ENCODE peak calls at places on chromosome 1, in seven cellular contexts. M, Q, Z, H, N, X and C are unnamed samples.
A peak's percentile ranks its signal among the peaks of the same experiment; 100 is the strongest.

GRCh38 chr1:110291241-110292030 is 47.7 kb upstream of the RBM15 start:
- DNase-seq in Q (no peak), N (no peak), X (no peak), Z (no peak), H (no peak), M (no peak), C (no peak)

GRCh38 chr1:78075621-78076020 is 29.9 kb downstream of the GIPC2 start:
- DNase-seq in Z (no peak), Q (peak; percentile 37), N (no peak), M (peak; percentile 73), X (no peak), H (no peak), C (no peak)

GRCh38 chr1:245380790-245381535 is 226.2 kb downstream of the KIF26B start:
- DNase-seq in Q (peak; percentile 38), N (no peak), M (no peak), Z (peak; percentile 42), X (no peak), H (no peak), C (no peak)

GRCh38 chr1:55311057-55311631 is 96.0 kb upstream of the USP24 start:
- DNase-seq in H (no peak), X (peak; percentile 57), Q (peak; percentile 72), M (peak; percentile 73), Z (no peak), N (no peak), C (no peak)

GRCh38 chr1:248611883-248612282 is 14.4 kb upstream of the OR2T10 start:
- DNase-seq in Q (no peak), Z (no peak), M (no peak), H (no peak), X (no peak), N (no peak), C (no peak)

GRCh38 chr1:41122851-41123518 is 101.5 kb upstream of the SLFNL1 start:
- DNase-seq in H (no peak), Q (peak; percentile 72), X (peak; percentile 92), Z (peak; percentile 15), M (peak; percentile 93), N (no peak), C (peak; percentile 60)

GRCh38 chr1:36383240-36383639 is 2.5 kb downstream of the STK40 start:
- DNase-seq in X (no peak), H (no peak), M (no peak), Z (no peak), N (no peak), Q (no peak), C (no peak)

GRCh38 chr1:93411000-93411399 is 36.9 kb upstream of the FNBP1L start:
- DNase-seq in N (no peak), H (no peak), Q (no peak), Z (no peak), M (no peak), X (no peak), C (no peak)

GRCh38 chr1:10217748-10218441 is 7.5 kb downstream of the KIF1B start:
- DNase-seq in Z (no peak), M (peak; percentile 80), X (peak; percentile 55), Q (peak; percentile 46), H (no peak), N (no peak), C (no peak)

GRCh38 chr1:228407118-228408040 is 744 bp upstream of the TRIM11 start:
- DNase-seq in H (peak; percentile 28), N (no peak), X (no peak), Q (no peak), M (no peak), Z (no peak), C (no peak)

GRCh38 chr1:205502111-205502810 is 2.2 kb upstream of the CDK18 start:
- DNase-seq in M (no peak), X (no peak), Z (no peak), Q (no peak), H (no peak), N (no peak), C (no peak)

GRCh38 chr1:12528021-12528852 is 89.8 kb downstream of the DHRS3 start:
- DNase-seq in M (peak; percentile 62), H (peak; percentile 86), N (peak; percentile 92), X (peak; percentile 87), Z (no peak), Q (peak; percentile 60), C (no peak)

GRCh38 chr1:94110946-94111740 is 9.8 kb downstream of the ABCA4 start:
- DNase-seq in Q (no peak), H (no peak), M (no peak), X (no peak), Z (no peak), N (no peak), C (no peak)

GRCh38 chr1:111133863-111134262 is 6.0 kb downstream of the DRAM2 start:
- DNase-seq in M (no peak), Q (no peak), Z (no peak), X (no peak), N (no peak), H (no peak), C (no peak)

GRCh38 chr1:114758251-114758832 is 558 bp upstream of the CSDE1 start:
- DNase-seq in H (no peak), Q (no peak), X (no peak), M (peak; percentile 30), N (no peak), Z (no peak), C (no peak)

GRCh38 chr1:228502522-228502921 is 15.3 kb downstream of the RNF187 start:
- DNase-seq in Q (no peak), H (no peak), Z (no peak), X (no peak), N (no peak), M (no peak), C (no peak)

GRCh38 chr1:17586172-17586963 is 46.9 kb downstream of the ARHGEF10L start:
- DNase-seq in Q (peak; percentile 86), M (peak; percentile 90), Z (no peak), N (no peak), H (peak; percentile 70), X (peak; percentile 87), C (peak; percentile 74)

GRCh38 chr1:85200367-85200869 is 398 bp downstream of the SYDE2 start:
- DNase-seq in H (peak; percentile 35), N (peak; percentile 67), M (no peak), X (no peak), Q (no peak), Z (peak; percentile 4), C (no peak)

GRCh38 chr1:85199667-85200366 is 999 bp downstream of the SYDE2 start:
- DNase-seq in Z (no peak), M (no peak), Q (no peak), N (no peak), H (no peak), X (no peak), C (no peak)

GRCh38 chr1:85201340-85202091 is 700 bp upstream of the SYDE2 start:
- DNase-seq in Z (peak; percentile 3), Q (peak; percentile 38), M (peak; percentile 26), N (peak; percentile 84), X (peak; percentile 52), H (peak; percentile 71), C (no peak)

GRCh38 chr1:85200870-85201339 is at the start of gene SYDE2:
- DNase-seq in H (peak; percentile 81), Q (peak; percentile 41), Z (peak; percentile 26), M (peak; percentile 49), N (peak; percentile 85), X (peak; percentile 56), C (peak; percentile 39)

GRCh38 chr1:85198864-85199263 is 2.0 kb downstream of the SYDE2 start:
- DNase-seq in N (no peak), Z (no peak), X (no peak), Q (no peak), M (no peak), H (no peak), C (no peak)
- H3K4me3 ChIP-seq in N (peak overlapping the region; percentile 78), Z (no peak overlapping the region), X (peak overlapping the region; percentile 86), Q (no peak overlapping the region), M (no peak overlapping the region), H (peak overlapping the region; percentile 72), C (peak overlapping the region; percentile 86)

DNA sequence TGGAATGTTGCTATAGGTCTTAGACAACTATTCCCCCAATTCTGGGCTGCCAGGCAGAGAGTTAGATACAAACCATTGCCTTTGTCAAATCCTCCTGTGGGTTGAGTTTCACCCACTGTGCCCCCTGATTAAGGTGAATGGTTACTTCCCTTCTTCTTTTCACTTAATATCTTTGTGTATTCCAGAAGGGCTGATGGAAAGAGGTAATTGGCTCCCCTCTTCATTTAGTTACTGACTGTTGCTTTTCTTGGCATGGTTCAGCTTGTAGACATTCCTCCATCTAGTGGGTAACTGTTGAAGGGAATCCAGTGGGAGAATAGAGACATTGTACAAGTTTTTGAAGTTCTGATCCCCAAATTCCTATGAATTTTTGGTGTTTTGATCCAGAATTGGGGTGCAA is 43.8 kb upstream of the MACF1 start:
- DNase-seq in Z (no peak), N (no peak), Q (peak; percentile 37), X (no peak), M (no peak), H (no peak), C (no peak)
- TF ChIP-seq CTCF in Z (no peak), N (peak; percentile 8), Q (peak; percentile 40), X (no peak), M (no peak), H (no peak), C (peak; percentile 28)

DNA sequence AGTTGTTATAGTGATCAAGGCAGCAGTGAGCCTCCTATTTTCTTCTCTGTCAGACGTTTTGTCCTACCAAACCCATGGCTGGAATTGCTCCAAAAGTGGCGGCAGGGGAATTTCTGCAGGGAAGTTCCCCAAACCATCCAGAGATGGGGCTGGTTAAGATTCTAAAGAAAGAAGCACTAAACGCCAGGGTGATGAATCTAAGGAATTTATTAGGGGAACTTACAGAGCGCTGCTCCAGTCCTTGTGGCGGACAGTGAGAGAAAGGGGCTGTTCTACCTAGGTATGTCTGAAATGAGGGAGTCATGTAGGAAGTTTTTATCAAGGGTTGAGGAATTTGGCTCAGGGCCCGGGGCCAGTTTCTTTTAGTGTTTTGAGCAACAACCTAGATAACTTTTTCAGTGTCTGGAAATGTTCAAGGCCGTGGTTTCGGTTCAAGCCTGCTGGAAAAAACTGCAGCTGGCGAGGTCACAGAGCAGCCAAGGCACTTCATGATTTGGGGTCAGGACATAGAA is 222.4 kb upstream of the B3GALT2 start:
- DNase-seq in H (peak; percentile 54), N (peak; percentile 66), Z (peak; percentile 32), M (peak; percentile 37), X (peak; percentile 54), Q (peak; percentile 94), C (peak; percentile 59)
- H3K4me3 ChIP-seq in H (no peak overlapping the region), N (peak overlapping the region; percentile 25), Z (no peak overlapping the region), M (no peak overlapping the region), X (peak overlapping the region; percentile 18), Q (no peak overlapping the region), C (no peak overlapping the region)

DNA sequence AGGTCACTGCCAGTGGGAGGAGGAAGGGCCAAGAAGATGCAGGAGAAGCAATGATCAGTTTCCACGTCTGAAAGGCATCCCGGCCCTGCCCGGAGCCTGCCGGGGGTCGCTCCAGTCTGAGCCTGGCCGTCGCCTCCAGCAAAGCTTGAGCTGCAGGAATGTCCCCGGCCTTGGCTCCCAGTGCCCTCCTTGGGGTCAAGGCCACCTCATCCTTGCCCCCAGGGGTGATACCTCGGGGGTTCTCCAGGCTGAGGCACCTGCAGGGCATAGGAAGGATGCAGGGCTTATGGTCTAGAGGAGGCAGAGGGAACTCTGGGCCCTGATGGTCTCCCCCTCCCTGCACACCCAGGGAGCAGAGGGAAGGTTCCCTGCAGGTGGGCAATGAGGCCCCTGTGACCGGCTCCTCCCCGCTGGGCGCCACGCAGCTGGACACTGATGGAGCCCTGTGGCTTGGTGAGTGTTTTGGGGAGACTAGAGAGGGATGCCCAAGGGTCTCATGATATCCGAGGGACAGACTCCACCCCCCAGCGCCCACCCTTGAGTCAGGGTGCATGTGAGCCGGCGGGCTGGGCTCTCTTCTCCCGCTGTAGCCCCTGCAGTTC is 19.9 kb downstream of the RNF223 start:
- DNase-seq in Z (no peak), Q (no peak), H (no peak), N (no peak), M (no peak), X (no peak), C (no peak)
- TF ChIP-seq CTCF in Z (no peak), Q (no peak), H (no peak), N (no peak), M (no peak), X (no peak), C (no peak)